ENCODE peak calls at places on chromosomes 6 and 20, in four cellular contexts. I, Y, Z and V are unnamed samples.

GRCh38 chr20:46022411-46023147 is 6.4 kb upstream of the SLC12A5 start:
- DNase-seq in I (peak; percentile 69), Y (peak; percentile 30), Z (peak; percentile 82), V (peak; percentile 43)

GRCh38 chr6:92538296-92538695 is 881.1 kb downstream of the EPHA7 start:
- DNase-seq in I (no peak), Y (no peak), Z (no peak), V (no peak)

GRCh38 chr20:10848810-10849370 is 175.1 kb upstream of the JAG1 start:
- DNase-seq in I (peak; percentile 48), Y (peak; percentile 95), Z (no peak), V (no peak)

GRCh38 chr20:57902478-57902877 is 192.7 kb upstream of the PMEPA1 start:
- DNase-seq in I (no peak), Y (peak; percentile 75), Z (no peak), V (no peak)

GRCh38 chr6:1502041-1502440 is 107.7 kb upstream of the FOXC1 start:
- DNase-seq in I (no peak), Y (peak; percentile 53), Z (no peak), V (no peak)

GRCh38 chr20:56736285-56736857 is 107.3 kb downstream of the TFAP2C start:
- DNase-seq in I (no peak), Y (no peak), Z (no peak), V (no peak)

GRCh38 chr20:63775096-63775978 is 35.8 kb downstream of the SLC2A4RG start:
- DNase-seq in I (no peak), Y (peak; percentile 46), Z (no peak), V (no peak)

GRCh38 chr6:133854167-133854632 is 34.7 kb upstream of the TCF21 start:
- DNase-seq in I (no peak), Y (no peak), Z (peak; percentile 71), V (no peak)

GRCh38 chr6:107977283-107977682 is 19.3 kb upstream of the SEC63 start:
- DNase-seq in I (no peak), Y (peak; percentile 52), Z (peak; percentile 36), V (peak; percentile 1)

GRCh38 chr6:145557474-145557873 is 177.8 kb downstream of the EPM2A start:
- DNase-seq in I (no peak), Y (no peak), Z (no peak), V (no peak)

GRCh38 chr6:109327959-109328358 is 54.3 kb downstream of the CD164 start:
- DNase-seq in I (no peak), Y (no peak), Z (no peak), V (no peak)